ENCODE peak calls at places on chromosomes 1 and 21, in seven cellular contexts. G, L, R, X, Y, J and W are unnamed samples.

GRCh38 chr1:14815175-14815882 is 216.8 kb downstream of the KAZN start:
- DNase-seq in J (no peak), X (no peak), L (no peak), R (no peak), G (no peak), Y (no peak), W (no peak)

GRCh38 chr1:68011786-68012375 is 38.5 kb downstream of the DIRAS3 start:
- DNase-seq in L (no peak), X (no peak), G (no peak), Y (no peak), R (no peak), J (no peak), W (no peak)

GRCh38 chr21:27206368-27206982 is 239.6 kb upstream of the ADAMTS5 start:
- DNase-seq in L (no peak), Y (no peak), J (no peak), R (no peak), G (no peak), X (no peak), W (peak)

GRCh38 chr1:55007626-55008025 is 8.9 kb downstream of the BSND start:
- DNase-seq in Y (peak), L (no peak), J (no peak), G (no peak), X (no peak), R (no peak), W (peak)

GRCh38 chr1:17125756-17126237 is 6.5 kb upstream of the PADI2 start:
- DNase-seq in R (peak), X (peak), J (peak), Y (peak), G (peak), L (peak), W (peak)

GRCh38 chr1:117669572-117669971 is 63.7 kb downstream of the TENT5C start:
- DNase-seq in Y (no peak), X (no peak), L (no peak), R (peak), G (no peak), J (no peak), W (no peak)

GRCh38 chr1:19044975-19045831 is 88.7 kb upstream of the IFFO2 start:
- DNase-seq in G (no peak), X (no peak), Y (no peak), R (no peak), L (peak), J (no peak), W (no peak)

GRCh38 chr1:4605158-4605557 is 49.3 kb upstream of the AJAP1 start:
- DNase-seq in R (no peak), G (no peak), Y (no peak), L (no peak), X (no peak), J (no peak), W (no peak)

GRCh38 chr1:108595510-108595909 is 35.6 kb downstream of the EEIG2 start:
- DNase-seq in L (no peak), X (no peak), Y (no peak), R (no peak), J (no peak), G (no peak), W (peak)

GRCh38 chr1:230701895-230702768 is 11.8 kb downstream of the AGT start:
- DNase-seq in R (no peak), J (no peak), L (no peak), X (no peak), Y (no peak), G (no peak), W (no peak)